ENCODE peak calls at places on chromosome 20, in four cellular contexts. One of them, this sample, is unnamed.

GRCh38 chr20:39960522-39961420 is 728.3 kb downstream of the MAFB start:
- DNase-seq in colonic mucosa: no peak
- DNase-seq in gastrocnemius medialis: peak; percentile 80
- DNase-seq in BE2C: peak; percentile 7
- DNase-seq in this sample: no peak

GRCh38 chr20:8094845-8095244 is 37.2 kb upstream of the PLCB1 start:
- DNase-seq in colonic mucosa: no peak
- DNase-seq in gastrocnemius medialis: no peak
- DNase-seq in BE2C: no peak
- DNase-seq in this sample: no peak

GRCh38 chr20:57259179-57260021 is 7.0 kb downstream of the BMP7 start:
- DNase-seq in colonic mucosa: no peak
- DNase-seq in gastrocnemius medialis: no peak
- DNase-seq in BE2C: no peak
- DNase-seq in this sample: no peak

GRCh38 chr20:58636983-58637421 is 14.1 kb upstream of the STX16 start:
- DNase-seq in colonic mucosa: no peak
- DNase-seq in gastrocnemius medialis: no peak
- DNase-seq in BE2C: no peak
- DNase-seq in this sample: peak; percentile 41

GRCh38 chr20:12670292-12670691 is 338.5 kb upstream of the SPTLC3 start:
- DNase-seq in colonic mucosa: no peak
- DNase-seq in gastrocnemius medialis: no peak
- DNase-seq in BE2C: no peak
- DNase-seq in this sample: no peak

GRCh38 chr20:47318596-47319516 is 37.6 kb downstream of the ZMYND8 start:
- DNase-seq in colonic mucosa: peak; percentile 79
- DNase-seq in gastrocnemius medialis: peak; percentile 97
- DNase-seq in BE2C: peak; percentile 43
- DNase-seq in this sample: peak; percentile 72

GRCh38 chr20:50969912-50970311 is 11.3 kb downstream of the MOCS3 start:
- DNase-seq in colonic mucosa: no peak
- DNase-seq in gastrocnemius medialis: no peak
- DNase-seq in BE2C: no peak
- DNase-seq in this sample: no peak

GRCh38 chr20:50980851-50981713 is 22.5 kb downstream of the MOCS3 start:
- DNase-seq in colonic mucosa: peak; percentile 74
- DNase-seq in gastrocnemius medialis: peak; percentile 23
- DNase-seq in BE2C: peak; percentile 80
- DNase-seq in this sample: peak; percentile 85

GRCh38 chr20:53215166-53215565 is 243.0 kb downstream of the TSHZ2 start:
- DNase-seq in colonic mucosa: no peak
- DNase-seq in gastrocnemius medialis: no peak
- DNase-seq in BE2C: no peak
- DNase-seq in this sample: no peak

GRCh38 chr20:53023717-53024116 is 51.6 kb downstream of the TSHZ2 start:
- DNase-seq in colonic mucosa: no peak
- DNase-seq in gastrocnemius medialis: no peak
- DNase-seq in BE2C: no peak
- DNase-seq in this sample: no peak

GRCh38 chr20:2610326-2610725 is 42.1 kb upstream of the NOP56 start:
- DNase-seq in colonic mucosa: no peak
- DNase-seq in gastrocnemius medialis: no peak
- DNase-seq in BE2C: no peak
- DNase-seq in this sample: no peak

GRCh38 chr20:22716824-22717351 is 132.5 kb upstream of the FOXA2 start:
- DNase-seq in colonic mucosa: no peak
- DNase-seq in gastrocnemius medialis: no peak
- DNase-seq in BE2C: no peak
- DNase-seq in this sample: no peak

GRCh38 chr20:17612975-17613327 is 43.1 kb downstream of the DSTN start:
- DNase-seq in colonic mucosa: peak; percentile 27
- DNase-seq in gastrocnemius medialis: no peak
- DNase-seq in BE2C: no peak
- DNase-seq in this sample: no peak

GRCh38 chr20:17612287-17612974 is 42.6 kb downstream of the DSTN start:
- DNase-seq in colonic mucosa: no peak
- DNase-seq in gastrocnemius medialis: no peak
- DNase-seq in BE2C: no peak
- DNase-seq in this sample: no peak

GRCh38 chr20:17614176-17614811 is 44.4 kb downstream of the DSTN start:
- DNase-seq in colonic mucosa: peak; percentile 84
- DNase-seq in gastrocnemius medialis: peak; percentile 63
- DNase-seq in BE2C: peak; percentile 85
- DNase-seq in this sample: no peak

GRCh38 chr20:17614812-17615644 is 45.2 kb downstream of the DSTN start:
- DNase-seq in colonic mucosa: peak; percentile 29
- DNase-seq in gastrocnemius medialis: no peak
- DNase-seq in BE2C: no peak
- DNase-seq in this sample: no peak

GRCh38 chr20:17613328-17614175 is 43.7 kb downstream of the DSTN start:
- DNase-seq in colonic mucosa: peak; percentile 42
- DNase-seq in gastrocnemius medialis: no peak
- DNase-seq in BE2C: no peak
- DNase-seq in this sample: no peak
- H3K4me1 ChIP-seq in colonic mucosa: peaks cover 22% of the 10 kb centered on the region
- H3K4me1 ChIP-seq in gastrocnemius medialis: no peaks in the 10 kb centered on the region
- H3K4me1 ChIP-seq in BE2C: peaks cover 3% of the 10 kb centered on the region
- H3K4me1 ChIP-seq in this sample: peaks cover 6% of the 10 kb centered on the region

DNA sequence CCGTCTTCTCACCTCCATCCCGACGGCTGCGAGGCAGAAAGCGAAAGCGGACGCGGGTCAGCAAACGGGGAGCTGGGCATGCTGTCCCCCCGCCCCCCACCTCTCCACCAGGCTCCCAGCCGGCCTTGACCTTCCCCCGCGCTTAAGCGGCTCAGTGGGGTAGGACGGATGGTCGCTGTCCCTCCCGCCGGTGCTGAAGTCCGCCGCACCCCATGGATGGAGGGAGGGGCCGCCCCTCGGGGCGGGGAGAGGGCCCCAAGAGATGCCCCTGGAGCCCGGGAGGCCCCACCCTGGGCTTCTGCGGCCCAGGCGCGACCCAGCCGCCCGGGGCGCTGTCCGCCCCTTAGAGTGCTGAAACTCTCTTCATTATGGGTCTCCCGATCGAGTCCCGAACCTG is at the start of gene KCNB1:
- DNase-seq in colonic mucosa: peak; percentile 40
- DNase-seq in gastrocnemius medialis: peak; percentile 37
- DNase-seq in BE2C: no peak
- DNase-seq in this sample: peak; percentile 89
- TF ChIP-seq CTCF in colonic mucosa: no peak
- TF ChIP-seq CTCF in gastrocnemius medialis: peak; percentile 33
- TF ChIP-seq CTCF in BE2C: no peak
- TF ChIP-seq CTCF in this sample: no peak

DNA sequence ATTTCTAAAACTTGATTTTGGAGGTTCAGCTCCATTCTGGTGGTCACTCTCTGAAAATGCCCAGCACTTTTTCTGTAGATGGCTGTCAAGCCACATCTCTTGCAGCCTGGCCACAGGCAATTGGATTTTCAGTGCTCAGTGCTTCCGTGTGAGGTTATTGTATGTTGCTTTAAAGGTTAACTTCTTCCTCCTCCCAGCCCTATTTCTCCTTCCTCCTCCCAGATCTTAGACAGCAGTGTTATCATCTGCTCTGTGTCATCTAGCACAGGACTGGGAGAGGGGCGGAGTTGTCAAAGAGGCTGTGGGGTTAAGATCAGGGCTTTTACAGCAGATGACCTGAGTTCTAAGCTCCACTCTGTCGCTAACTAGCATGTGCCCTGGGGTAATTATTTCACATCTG is 129.0 kb downstream of the PHACTR3 start:
- DNase-seq in colonic mucosa: no peak
- DNase-seq in gastrocnemius medialis: no peak
- DNase-seq in BE2C: no peak
- DNase-seq in this sample: no peak
- H3K9me3 ChIP-seq in colonic mucosa: no peaks in the 10 kb centered on the region
- H3K9me3 ChIP-seq in gastrocnemius medialis: no peaks in the 10 kb centered on the region
- H3K9me3 ChIP-seq in BE2C: no peaks in the 10 kb centered on the region
- H3K9me3 ChIP-seq in this sample: no peaks in the 10 kb centered on the region

GRCh38 chr20:33668791-33669155 is 2.0 kb downstream of the ACTL10 start:
- DNase-seq in colonic mucosa: no peak
- DNase-seq in gastrocnemius medialis: no peak
- DNase-seq in BE2C: no peak
- DNase-seq in this sample: no peak
- H3K4me1 ChIP-seq in colonic mucosa: peaks cover 26% of the 10 kb centered on the region
- H3K4me1 ChIP-seq in gastrocnemius medialis: peaks cover 26% of the 10 kb centered on the region
- H3K4me1 ChIP-seq in BE2C: peaks cover 5% of the 10 kb centered on the region
- H3K4me1 ChIP-seq in this sample: peaks cover 29% of the 10 kb centered on the region

GRCh38 chr20:63323298-63323820 is 30.4 kb downstream of the COL20A1 start:
- DNase-seq in colonic mucosa: no peak
- DNase-seq in gastrocnemius medialis: no peak
- DNase-seq in BE2C: no peak
- DNase-seq in this sample: no peak
- TF ChIP-seq CTCF in colonic mucosa: no peak
- TF ChIP-seq CTCF in gastrocnemius medialis: no peak
- TF ChIP-seq CTCF in BE2C: no peak
- TF ChIP-seq CTCF in this sample: peak; percentile 40

GRCh38 chr20:41592516-41593192 is 25.5 kb downstream of the CHD6 start:
- DNase-seq in colonic mucosa: no peak
- DNase-seq in gastrocnemius medialis: no peak
- DNase-seq in BE2C: no peak
- DNase-seq in this sample: no peak
- H3K9me3 ChIP-seq in colonic mucosa: no peaks in the 10 kb centered on the region
- H3K9me3 ChIP-seq in gastrocnemius medialis: no peaks in the 10 kb centered on the region
- H3K9me3 ChIP-seq in BE2C: peaks cover 6% of the 10 kb centered on the region
- H3K9me3 ChIP-seq in this sample: peaks cover 19% of the 10 kb centered on the region

GRCh38 chr20:6703047-6703446 is 64.4 kb upstream of the BMP2 start:
- DNase-seq in colonic mucosa: no peak
- DNase-seq in gastrocnemius medialis: no peak
- DNase-seq in BE2C: no peak
- DNase-seq in this sample: no peak
- H3K4me1 ChIP-seq in colonic mucosa: no peaks in the 10 kb centered on the region
- H3K4me1 ChIP-seq in gastrocnemius medialis: no peaks in the 10 kb centered on the region
- H3K4me1 ChIP-seq in BE2C: no peaks in the 10 kb centered on the region
- H3K4me1 ChIP-seq in this sample: peaks cover 98% of the 10 kb centered on the region

This sample was measured in Caco-2.